ENCODE peak calls at places on chromosomes 5 and 9, in eight cellular contexts. V is astrocyte; N is mesendoderm; P is psoas muscle; A is CD8-positive, alpha-beta T cell; C is transverse colon; Y is GM23338; B is neuronal stem cell. F is an unnamed sample. For H3K4me1, the result is how much of the 10 kb centered on the place peaks cover.

GRCh38 chr5:5629579-5629978 is 207.1 kb downstream of the ICE1 start:
- DNase-seq in V (no peak), N (no peak), P (no peak), A (no peak), C (no peak), Y (no peak), B (no peak), F (no peak)

GRCh38 chr9:36486933-36487481 is 85.7 kb upstream of the MELK start:
- DNase-seq in V (no peak), N (peak), P (peak), A (peak), C (peak), Y (peak), B (peak), F (peak)

GRCh38 chr5:177103523-177104253 is 17.0 kb downstream of the FGFR4 start:
- DNase-seq in V (no peak), N (no peak), P (no peak), A (no peak), C (no peak), Y (no peak), B (no peak), F (no peak)

GRCh38 chr5:149561848-149562247 is 10.6 kb upstream of the CSNK1A1 start:
- DNase-seq in V (peak), N (peak), P (no peak), A (no peak), C (no peak), Y (peak), B (no peak), F (no peak)

GRCh38 chr9:107739601-107740082 is 250.1 kb upstream of the KLF4 start:
- DNase-seq in V (peak), N (no peak), P (peak), A (no peak), C (no peak), Y (no peak), B (no peak), F (no peak)

GRCh38 chr5:132138260-132138659 is 64.7 kb downstream of the CSF2 start:
- DNase-seq in V (peak), N (no peak), P (no peak), A (no peak), C (no peak), Y (no peak), B (no peak), F (no peak)

GRCh38 chr9:72480931-72481330 is 40.5 kb upstream of the TMC1 start:
- DNase-seq in V (peak), N (no peak), P (no peak), A (no peak), C (no peak), Y (no peak), B (no peak), F (no peak)

GRCh38 chr9:125522328-125522725 is 184.7 kb downstream of the MAPKAP1 start:
- DNase-seq in V (peak), N (no peak), P (no peak), A (no peak), C (peak), Y (no peak), B (no peak), F (no peak)

GRCh38 chr5:146369691-146370090 is 31.1 kb downstream of the POU4F3 start:
- DNase-seq in V (peak), N (no peak), P (no peak), A (no peak), C (no peak), Y (no peak), B (no peak), F (no peak)

GRCh38 chr9:93902780-93903655 is 52.1 kb downstream of the BARX1 start:
- DNase-seq in V (no peak), N (no peak), P (peak), A (no peak), C (peak), Y (no peak), B (no peak), F (no peak)

DNA sequence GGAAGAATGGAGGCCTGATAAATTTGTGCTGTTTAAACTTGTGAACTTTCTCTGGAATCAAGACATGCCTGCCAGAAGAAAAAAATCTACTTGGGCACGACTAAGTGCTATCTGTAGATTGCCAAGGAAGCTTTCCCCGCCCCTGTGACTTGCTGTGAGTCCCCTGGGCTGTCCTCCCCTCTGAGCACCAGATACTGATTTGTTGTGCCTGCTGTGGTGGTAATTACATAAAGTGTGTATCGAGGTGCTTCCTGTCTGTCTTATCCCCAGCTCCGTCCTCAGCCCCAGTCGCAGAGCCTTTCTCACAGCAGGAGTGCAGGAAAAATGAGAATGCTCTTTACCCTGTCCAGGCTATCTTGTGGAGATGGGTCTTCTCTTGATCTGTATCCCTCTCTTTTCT is 53.9 kb downstream of the TRIO start:
- DNase-seq in V (no peak), N (peak), P (no peak), A (no peak), C (no peak), Y (no peak), B (no peak), F (no peak)
- H3K4me1 ChIP-seq in V (half or more), N (under half), P (half or more), A (under half), C (under half), Y (under half), B (under half), F (under half)

DNA sequence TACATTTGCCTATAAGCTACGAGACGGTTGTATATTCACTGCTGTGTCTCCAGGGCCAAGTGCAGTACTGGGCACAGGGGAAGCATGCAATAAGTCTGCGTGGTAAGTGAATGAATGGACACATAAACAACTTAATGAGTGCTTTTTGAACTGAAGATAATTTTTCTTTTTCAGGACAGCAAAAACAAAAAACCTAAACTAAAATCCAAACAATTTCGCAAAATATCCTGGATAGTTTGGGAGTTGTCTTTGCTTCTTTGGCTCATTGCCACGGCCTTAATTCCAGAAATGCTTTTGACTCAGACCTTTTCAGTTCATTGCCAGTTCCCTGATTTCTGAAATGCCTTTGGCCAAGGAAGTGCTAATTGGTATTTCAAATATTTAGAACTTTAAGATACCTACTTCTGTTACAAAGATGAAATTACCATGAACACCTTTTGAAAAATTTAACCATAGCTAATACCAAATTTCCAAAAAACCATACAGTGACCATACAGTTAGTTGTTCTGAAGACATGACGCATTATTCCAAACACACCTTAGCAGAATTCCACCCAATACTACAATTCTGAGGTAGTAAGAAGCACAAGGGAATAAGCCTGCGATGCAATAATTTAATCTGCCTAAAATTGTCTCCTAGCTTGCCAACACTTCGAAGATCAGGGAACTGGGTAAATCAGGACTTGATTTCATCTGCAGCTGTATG is 42.8 kb downstream of the TEK start:
- DNase-seq in V (peak), N (peak), P (no peak), A (no peak), C (no peak), Y (no peak), B (no peak), F (no peak)
- H3K27ac ChIP-seq in V (no peak), N (no peak), P (no peak), A (no peak), C (peak), Y (no peak), B (no peak), F (no peak)

DNA sequence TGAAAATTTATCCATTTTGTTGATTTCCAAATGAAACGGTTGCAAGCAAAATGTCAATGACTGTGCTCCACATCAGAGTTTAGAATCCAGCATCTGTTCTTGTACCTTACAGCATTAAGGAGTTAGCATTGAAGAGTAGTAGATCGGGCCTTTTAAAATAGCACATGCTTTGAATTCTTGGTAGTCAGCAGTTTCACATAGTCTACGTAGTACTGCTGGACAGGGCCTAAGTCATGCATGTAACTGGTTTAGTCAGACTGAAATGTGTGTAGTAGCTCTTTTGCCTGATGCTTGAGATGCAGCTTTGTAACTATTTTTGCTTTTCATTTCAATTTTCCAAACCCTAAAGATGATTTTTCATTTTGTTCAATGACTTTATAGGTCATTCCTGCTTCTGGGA is 19.8 kb downstream of the LECT2 start:
- DNase-seq in V (peak), N (no peak), P (no peak), A (no peak), C (no peak), Y (no peak), B (no peak), F (no peak)
- H3K4me1 ChIP-seq in V (under half), N (under half), P (under half), A (under half), C (under half), Y (under half), B (under half), F (under half)

GRCh38 chr9:16032799-16033198 is 480.0 kb downstream of the CCDC171 start:
- DNase-seq in V (peak), N (peak), P (no peak), A (no peak), C (no peak), Y (peak), B (no peak), F (no peak)
- H3K27ac ChIP-seq in V (peak), N (no peak), P (no peak), A (no peak), C (no peak), Y (no peak), B (no peak), F (no peak)

DNA sequence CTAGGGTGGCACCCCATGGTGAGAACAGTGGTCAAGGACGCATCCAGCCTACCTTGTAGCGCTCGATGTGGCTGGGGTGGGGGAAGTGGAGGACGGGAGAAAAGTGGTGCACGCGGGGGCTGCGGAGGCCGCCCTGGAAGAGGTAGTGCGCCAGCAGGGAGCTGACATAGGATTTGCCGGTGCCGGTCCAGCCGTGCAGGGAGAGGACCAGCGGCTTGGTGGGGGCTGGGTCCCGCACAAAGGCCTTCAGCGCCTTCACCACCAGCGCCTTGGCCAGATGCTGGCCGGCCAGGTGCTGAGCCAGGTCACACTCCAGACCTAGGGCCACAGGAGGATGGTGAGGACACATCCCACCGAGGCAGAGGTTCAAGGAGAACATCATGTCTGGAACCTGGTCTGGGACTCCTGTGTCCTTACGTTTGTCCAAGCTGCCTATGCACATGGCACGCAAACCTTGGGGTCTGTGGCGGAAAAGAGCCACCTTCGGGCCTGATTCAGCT is 797 bp downstream of the TOR2A start:
- DNase-seq in V (no peak), N (no peak), P (no peak), A (no peak), C (no peak), Y (no peak), B (no peak), F (no peak)
- H3K4me1 ChIP-seq in V (under half), N (under half), P (under half), A (under half), C (under half), Y (under half), B (under half), F (under half)

GRCh38 chr5:178123987-178124925 is 6.6 kb upstream of the RMND5B start:
- DNase-seq in V (no peak), N (no peak), P (no peak), A (no peak), C (peak), Y (peak), B (no peak), F (no peak)

GRCh38 chr5:178121450-178122276 is 8.3 kb downstream of the N4BP3 start:
- DNase-seq in V (no peak), N (no peak), P (no peak), A (no peak), C (no peak), Y (no peak), B (no peak), F (no peak)

GRCh38 chr5:178123094-178123986 is 7.5 kb upstream of the RMND5B start:
- DNase-seq in V (no peak), N (no peak), P (no peak), A (no peak), C (no peak), Y (no peak), B (no peak), F (no peak)

GRCh38 chr5:178120661-178121357 is 7.5 kb downstream of the N4BP3 start:
- DNase-seq in V (peak), N (peak), P (peak), A (peak), C (peak), Y (peak), B (no peak), F (peak)

GRCh38 chr5:178122346-178122745 is 8.5 kb upstream of the RMND5B start:
- DNase-seq in V (no peak), N (no peak), P (no peak), A (no peak), C (no peak), Y (no peak), B (no peak), F (no peak)
- H3K27ac ChIP-seq in V (no peak), N (no peak), P (peak), A (no peak), C (no peak), Y (peak), B (no peak), F (no peak)

GRCh38 chr5:173868096-173868879 is 19.9 kb upstream of the CPEB4 start:
- DNase-seq in V (peak), N (peak), P (no peak), A (no peak), C (no peak), Y (no peak), B (no peak), F (no peak)
- H3K4me1 ChIP-seq in V (under half), N (under half), P (under half), A (under half), C (under half), Y (under half), B (under half), F (under half)

GRCh38 chr5:172442592-172442991 is 11.7 kb downstream of the SH3PXD2B start:
- DNase-seq in V (peak), N (no peak), P (no peak), A (no peak), C (no peak), Y (no peak), B (no peak), F (no peak)

GRCh38 chr5:172444110-172444510 is 10.2 kb downstream of the SH3PXD2B start:
- DNase-seq in V (peak), N (no peak), P (no peak), A (no peak), C (no peak), Y (no peak), B (no peak), F (no peak)

GRCh38 chr5:172441262-172441751 is 13.0 kb downstream of the SH3PXD2B start:
- DNase-seq in V (no peak), N (no peak), P (peak), A (no peak), C (no peak), Y (no peak), B (no peak), F (no peak)

GRCh38 chr5:172444626-172445365 is 9.5 kb downstream of the SH3PXD2B start:
- DNase-seq in V (no peak), N (no peak), P (no peak), A (no peak), C (no peak), Y (no peak), B (no peak), F (no peak)

DNA sequence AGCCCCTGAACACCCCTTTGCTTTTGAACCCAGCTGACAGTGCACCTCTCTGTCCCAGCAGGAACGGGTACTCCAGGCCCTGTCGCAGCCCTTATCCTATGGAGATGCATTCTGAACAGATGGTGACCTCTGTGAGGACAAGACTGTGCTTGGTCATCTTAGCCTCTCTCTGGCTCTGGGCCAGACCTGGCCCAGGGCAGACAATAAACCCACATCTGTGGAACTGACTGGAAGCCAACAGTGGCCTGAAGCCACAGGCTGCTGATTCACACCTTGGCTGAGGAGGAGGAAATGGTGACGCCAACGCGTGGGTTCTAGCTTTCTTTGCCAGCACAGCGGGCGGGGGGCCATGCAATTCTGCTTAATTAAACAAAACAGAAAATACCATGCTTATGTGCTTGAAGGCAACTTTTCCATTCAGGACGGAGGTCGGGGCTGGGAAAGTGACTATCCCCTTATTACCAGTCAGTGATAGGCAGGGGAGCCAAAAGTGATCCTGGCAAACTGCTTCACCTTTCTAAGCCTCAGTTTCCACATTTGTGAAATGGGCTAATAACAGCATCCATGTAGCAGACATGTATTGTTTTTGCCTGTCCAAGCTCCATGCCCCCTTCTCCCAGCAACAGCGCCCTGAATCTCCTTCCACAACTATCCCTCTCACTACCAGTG is 10.8 kb downstream of the SH3PXD2B start:
- DNase-seq in V (peak), N (no peak), P (peak), A (no peak), C (peak), Y (no peak), B (no peak), F (no peak)
- H3K27ac ChIP-seq in V (peak), N (no peak), P (peak), A (no peak), C (peak), Y (no peak), B (no peak), F (no peak)